ENCODE peak calls at places on chromosomes 16 and 17, in seven cellular contexts. U is fibroblast of the aortic adventitia; F is stimulated activated CD4-positive, alpha-beta T cell treated with anti-CD3 and anti-CD28 coated beads, Interleukin-1b, Interleukin-23, amount 100 ng/mL, for 48 hours; E is OCI-M1; O is non-pigmented ciliary epithelial cell; Q is ACHN; M is amygdala. D is an unnamed sample.

GRCh38 chr17:7448461-7448860 is 3.6 kb downstream of the CHRNB1 start:
- DNase-seq in U (no peak), F (no peak), E (no peak), O (no peak), Q (no peak), M (no peak), D (no peak)

GRCh38 chr16:61313931-61314330 is 722.3 kb downstream of the CDH8 start:
- DNase-seq in U (no peak), F (no peak), E (peak; percentile 2), O (no peak), Q (no peak), M (no peak), D (no peak)

GRCh38 chr16:86929149-86929871 is 351.0 kb downstream of the FOXL1 start:
- DNase-seq in U (peak; percentile 95), F (no peak), E (peak; percentile 35), O (peak; percentile 85), Q (no peak), M (no peak), D (no peak)

GRCh38 chr16:46859719-46860152 is 24.4 kb upstream of the GPT2 start:
- DNase-seq in U (peak; percentile 78), F (peak; percentile 66), E (no peak), O (peak; percentile 65), Q (peak; percentile 91), M (no peak), D (no peak)

GRCh38 chr16:87501117-87501516 is 8.3 kb upstream of the ZCCHC14 start:
- DNase-seq in U (no peak), F (no peak), E (no peak), O (no peak), Q (no peak), M (no peak), D (no peak)

GRCh38 chr17:22161376-22161775 is 469.1 kb downstream of the KCNJ18 start:
- DNase-seq in U (no peak), F (no peak), E (no peak), O (no peak), Q (no peak), M (no peak), D (no peak)

GRCh38 chr16:56425439-56425832 is at the start of gene AMFR:
- DNase-seq in U (peak; percentile 72), F (peak; percentile 56), E (peak; percentile 80), O (peak; percentile 14), Q (peak; percentile 93), M (peak; percentile 69), D (peak; percentile 58)

GRCh38 chr17:39174907-39175694 is 9.1 kb upstream of the ARL5C start:
- DNase-seq in U (peak; percentile 63), F (peak; percentile 76), E (peak; percentile 72), O (no peak), Q (peak; percentile 61), M (peak; percentile 45), D (no peak)

GRCh38 chr17:61335845-61336655 is 63.6 kb upstream of the TBX2 start:
- DNase-seq in U (peak; percentile 78), F (no peak), E (no peak), O (no peak), Q (no peak), M (no peak), D (no peak)

GRCh38 chr16:11977206-11978041 is 890 bp downstream of the SNX29 start:
- DNase-seq in U (peak; percentile 90), F (no peak), E (no peak), O (no peak), Q (peak; percentile 71), M (no peak), D (no peak)

GRCh38 chr17:72421128-72422092 is 300.6 kb downstream of the SOX9 start:
- DNase-seq in U (peak; percentile 87), F (peak; percentile 59), E (peak; percentile 1), O (peak; percentile 97), Q (peak; percentile 98), M (no peak), D (no peak)

GRCh38 chr17:4920351-4921048 is 11.6 kb upstream of the GP1BA start:
- DNase-seq in U (peak; percentile 18), F (no peak), E (peak; percentile 29), O (no peak), Q (no peak), M (no peak), D (no peak)

GRCh38 chr16:56938664-56939513 is 6.9 kb downstream of the HERPUD1 start:
- DNase-seq in U (no peak), F (peak; percentile 71), E (no peak), O (no peak), Q (no peak), M (no peak), D (no peak)

GRCh38 chr17:36721560-36722120 is 120.3 kb downstream of the MRM1 start:
- DNase-seq in U (peak; percentile 4), F (peak; percentile 41), E (peak; percentile 71), O (no peak), Q (no peak), M (no peak), D (no peak)

GRCh38 chr17:66985838-66986237 is 21.3 kb downstream of the CACNG4 start:
- DNase-seq in U (no peak), F (no peak), E (no peak), O (no peak), Q (no peak), M (no peak), D (no peak)